ENCODE peak calls at places on chromosomes 11 and 22, in four cellular contexts. T, N, V and Z are unnamed samples. For H3K36me3, the result is how much of the 10 kb centered on the place peaks cover.

GRCh38 chr11:103364687-103365086 is 255.5 kb downstream of the DYNC2H1 start:
- DNase-seq in V (peak), T (no peak), N (no peak), Z (no peak)

GRCh38 chr11:76660533-76661305 is 9.8 kb downstream of the LRRC32 start:
- DNase-seq in V (no peak), N (no peak), T (no peak), Z (peak)

GRCh38 chr11:76074178-76075112 is 131.9 kb downstream of the WNT11 start:
- DNase-seq in T (no peak), N (no peak), V (peak), Z (no peak)

GRCh38 chr11:118912742-118913410 is 12.8 kb downstream of the BCL9L start:
- DNase-seq in V (peak), N (no peak), T (peak), Z (no peak)

GRCh38 chr11:68311155-68312116 is 955 bp upstream of the LRP5 start:
- DNase-seq in N (no peak), T (peak), V (no peak), Z (peak)

GRCh38 chr11:27423125-27423524 is 49.5 kb downstream of the LGR4 start:
- DNase-seq in V (peak), T (no peak), N (peak), Z (no peak)

GRCh38 chr11:111528557-111528956 is 12.0 kb upstream of the LAYN start:
- DNase-seq in V (peak), T (no peak), N (no peak), Z (no peak)

GRCh38 chr11:112961751-112962747 is 829 bp downstream of the NCAM1 start:
- DNase-seq in V (no peak), T (peak), N (peak), Z (peak)

GRCh38 chr11:72581067-72581466 is 93.2 kb downstream of the PDE2A start:
- DNase-seq in T (no peak), V (no peak), N (no peak), Z (peak)

GRCh38 chr11:69284081-69284511 is 9.9 kb upstream of the MYEOV start:
- DNase-seq in V (no peak), T (peak), N (no peak), Z (no peak)

GRCh38 chr11:65558785-65559509 is 788 bp upstream of the LTBP3 start:
- DNase-seq in N (peak), T (peak), V (peak), Z (no peak)

GRCh38 chr11:78690588-78690987 is 115.9 kb upstream of the NARS2 start:
- DNase-seq in T (no peak), V (peak), N (no peak), Z (no peak)

GRCh38 chr11:12223771-12224536 is 113.6 kb downstream of the MICAL2 start:
- DNase-seq in V (peak), T (no peak), N (no peak), Z (no peak)

GRCh38 chr11:12226093-12226492 is 115.7 kb downstream of the MICAL2 start:
- DNase-seq in N (no peak), V (no peak), T (no peak), Z (no peak)

GRCh38 chr11:12222099-12222751 is 111.8 kb downstream of the MICAL2 start:
- DNase-seq in V (no peak), N (peak), T (peak), Z (peak)

GRCh38 chr11:12225046-12225739 is 114.8 kb downstream of the MICAL2 start:
- DNase-seq in V (no peak), N (no peak), T (no peak), Z (no peak)

DNA sequence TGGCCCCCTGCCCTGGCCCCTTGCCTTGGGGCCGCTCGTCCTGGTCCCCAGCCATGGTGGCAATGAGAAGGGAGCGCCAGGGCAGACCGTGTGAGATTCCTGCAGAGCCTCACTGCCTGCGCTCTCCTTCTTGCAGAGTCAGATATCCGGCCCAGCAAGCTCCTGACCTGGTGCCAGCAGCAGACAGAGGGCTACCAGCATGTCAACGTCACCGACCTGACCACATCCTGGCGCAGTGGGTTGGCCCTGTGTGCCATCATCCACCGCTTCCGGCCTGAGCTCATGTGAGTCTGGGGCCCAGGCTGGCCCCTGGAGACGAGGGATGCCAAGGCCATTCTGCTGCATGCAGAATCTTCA is 114.1 kb downstream of the MICAL2 start:
- DNase-seq in T (peak), N (peak), V (peak), Z (peak)
- H3K36me3 ChIP-seq in T (under half), N (under half), V (half or more), Z (under half)

DNA sequence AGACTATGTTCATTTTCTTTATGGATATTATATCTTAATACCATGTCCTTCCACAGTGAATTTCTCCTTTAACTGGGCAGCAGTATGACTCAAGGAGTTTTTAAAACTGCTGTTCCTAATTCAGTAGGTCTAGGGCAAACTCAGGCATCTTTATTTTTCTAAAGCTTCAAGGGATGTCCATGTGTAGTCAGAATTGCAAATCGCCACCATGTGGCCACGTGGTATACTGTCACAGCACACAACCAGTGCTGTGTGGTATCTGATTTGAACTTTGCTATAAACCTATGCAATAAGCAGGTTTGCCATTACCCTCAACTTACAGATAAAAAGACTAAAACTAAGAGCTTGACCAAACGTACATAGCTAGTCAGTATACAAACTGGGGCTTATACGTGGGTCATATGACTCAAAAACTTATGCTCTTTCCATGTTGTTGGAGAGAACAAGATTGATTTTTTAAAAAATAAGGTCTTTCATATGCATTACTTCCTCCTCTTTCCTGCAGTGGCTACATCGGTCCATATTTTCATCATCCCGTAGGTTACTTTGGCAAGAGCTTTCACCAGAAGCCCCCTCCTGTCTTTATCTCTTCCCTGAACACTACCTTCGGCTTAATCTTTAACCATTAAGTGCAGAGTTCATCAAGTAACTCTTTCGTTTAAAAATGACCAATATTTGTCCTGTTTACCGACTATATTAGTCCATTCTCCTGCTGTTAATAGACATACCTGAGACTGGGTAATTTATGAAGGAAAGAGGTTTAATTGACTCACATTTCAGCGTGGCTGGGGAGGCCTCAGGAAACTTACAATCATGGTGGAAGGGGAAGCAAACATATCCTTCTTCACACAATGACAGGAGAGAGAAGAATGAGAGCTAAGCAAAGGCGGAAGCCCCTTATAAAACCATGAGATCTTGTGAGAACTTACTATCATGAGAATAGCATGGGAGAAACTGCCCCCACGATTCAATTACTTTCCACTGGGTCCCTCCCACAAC is 8.0 kb upstream of the HTATIP2 start:
- DNase-seq in N (no peak), V (peak), T (no peak), Z (no peak)
- H3K4me3 ChIP-seq in N (no peak), V (no peak), T (no peak), Z (no peak)

DNA sequence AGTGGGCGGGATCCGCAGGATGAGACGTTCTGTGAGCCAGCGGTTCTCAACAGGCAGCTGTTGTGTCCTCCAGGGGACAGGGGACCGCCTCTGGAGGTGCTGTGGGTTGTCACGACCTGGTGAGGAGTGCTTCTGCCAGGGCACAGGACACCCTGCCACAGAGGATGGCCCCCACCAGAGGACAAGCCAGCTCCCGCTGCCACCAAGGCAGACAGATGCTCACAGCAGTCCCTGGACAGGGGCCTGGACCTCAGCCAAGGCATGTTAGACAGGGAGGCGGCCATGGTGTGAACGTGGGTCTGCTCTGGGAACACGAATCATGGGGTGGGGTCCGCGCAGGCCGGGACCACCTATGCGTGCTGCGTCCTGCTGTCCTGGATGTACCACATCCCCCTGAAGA is 11.7 kb downstream of the CRELD2 start:
- DNase-seq in V (no peak), T (peak), N (no peak), Z (no peak)
- H3K36me3 ChIP-seq in V (under half), T (under half), N (under half), Z (under half)

DNA sequence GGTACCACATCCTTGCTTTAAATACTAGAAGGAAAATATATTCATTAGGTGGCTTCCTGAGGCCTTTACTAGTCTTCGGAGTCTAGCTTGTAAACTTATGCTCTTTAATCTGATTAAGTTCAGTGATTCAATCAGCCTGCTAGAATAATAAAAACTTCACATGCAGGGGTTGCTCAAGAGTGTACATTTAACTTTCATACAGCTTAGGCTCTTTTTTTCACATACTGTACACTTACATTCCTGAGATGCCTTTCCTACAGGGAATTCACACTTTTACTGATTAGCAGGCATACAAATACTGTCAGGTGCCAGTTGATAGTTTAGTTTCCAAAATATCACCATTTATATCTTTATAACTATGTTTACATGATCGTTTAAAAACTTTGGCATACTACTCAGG is 3.2 kb upstream of the ANO5 start:
- DNase-seq in T (no peak), V (no peak), N (no peak), Z (no peak)
- H3K4me3 ChIP-seq in T (no peak), V (no peak), N (no peak), Z (no peak)

GRCh38 chr11:123186291-123186690 is 8.8 kb downstream of the CLMP start:
- DNase-seq in N (no peak), T (no peak), V (no peak), Z (no peak)

GRCh38 chr11:123183391-123184099 is 11.5 kb downstream of the CLMP start:
- DNase-seq in T (no peak), V (no peak), N (no peak), Z (no peak)

GRCh38 chr11:123185326-123185725 is 9.7 kb downstream of the CLMP start:
- DNase-seq in N (no peak), T (no peak), V (no peak), Z (no peak)

GRCh38 chr11:123182101-123182500 is 12.9 kb downstream of the CLMP start:
- DNase-seq in N (no peak), T (no peak), V (no peak), Z (no peak)

DNA sequence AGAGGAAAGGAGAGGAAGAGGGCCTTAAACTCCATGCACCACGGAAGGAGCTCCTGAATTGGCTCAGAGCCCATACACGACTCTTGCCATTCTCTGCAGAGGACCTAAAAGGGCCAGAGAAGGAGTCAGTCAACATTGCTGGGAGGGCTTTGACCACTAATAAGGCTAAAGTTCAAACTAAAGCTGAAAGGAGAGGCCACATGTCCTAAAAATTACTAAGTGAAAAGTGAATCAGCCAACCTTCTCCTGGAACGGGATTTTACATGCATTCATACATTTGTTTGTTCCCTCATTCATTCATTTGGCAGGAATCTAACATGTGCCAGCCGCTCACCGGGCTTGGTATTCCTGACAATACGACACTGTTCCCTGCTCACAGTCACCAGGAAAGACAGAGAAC is 10.5 kb downstream of the CLMP start:
- DNase-seq in V (no peak), T (no peak), N (no peak), Z (no peak)
- H3K36me3 ChIP-seq in V (half or more), T (under half), N (under half), Z (under half)

GRCh38 chr22:31486951-31487350 is 2.7 kb downstream of the EIF4ENIF1 start:
- DNase-seq in V (no peak), T (no peak), N (no peak), Z (no peak)

GRCh38 chr22:31489632-31490495 is at the start of gene EIF4ENIF1:
- DNase-seq in T (peak), V (peak), N (peak), Z (peak)

GRCh38 chr22:31488988-31489617 is 539 bp downstream of the EIF4ENIF1 start:
- DNase-seq in V (peak), N (peak), T (peak), Z (peak)

GRCh38 chr22:31490496-31490925 is 869 bp upstream of the EIF4ENIF1 start:
- DNase-seq in V (peak), N (peak), T (peak), Z (peak)

DNA sequence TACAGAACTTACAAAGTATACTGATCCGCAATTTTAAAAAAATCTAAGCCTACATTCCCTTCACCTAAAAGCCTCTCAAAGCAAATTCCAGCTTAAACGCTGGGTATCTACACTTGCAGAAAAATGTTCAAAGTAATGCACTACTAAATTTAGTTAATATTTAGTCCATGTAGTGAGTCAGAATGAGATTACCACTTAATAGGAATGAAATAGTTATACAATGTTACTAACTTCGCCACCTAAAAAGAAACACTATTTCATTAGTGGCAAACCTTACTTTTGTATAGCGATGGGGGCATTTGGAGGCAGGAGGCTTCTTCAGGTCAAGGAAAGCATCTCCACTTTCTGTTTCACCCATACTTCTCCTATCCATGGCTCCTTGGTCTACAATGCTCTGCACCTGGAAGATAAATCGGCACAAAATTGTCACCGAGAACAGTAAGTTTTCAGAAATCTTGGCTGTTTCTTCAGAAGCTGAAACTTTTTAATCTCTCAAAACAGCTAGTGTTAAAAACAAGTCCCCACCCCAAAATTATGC is 1.2 kb downstream of the EIF4ENIF1 start:
- DNase-seq in N (no peak), V (no peak), T (no peak), Z (no peak)
- H3K4me3 ChIP-seq in N (peak), V (peak), T (no peak), Z (peak)

DNA sequence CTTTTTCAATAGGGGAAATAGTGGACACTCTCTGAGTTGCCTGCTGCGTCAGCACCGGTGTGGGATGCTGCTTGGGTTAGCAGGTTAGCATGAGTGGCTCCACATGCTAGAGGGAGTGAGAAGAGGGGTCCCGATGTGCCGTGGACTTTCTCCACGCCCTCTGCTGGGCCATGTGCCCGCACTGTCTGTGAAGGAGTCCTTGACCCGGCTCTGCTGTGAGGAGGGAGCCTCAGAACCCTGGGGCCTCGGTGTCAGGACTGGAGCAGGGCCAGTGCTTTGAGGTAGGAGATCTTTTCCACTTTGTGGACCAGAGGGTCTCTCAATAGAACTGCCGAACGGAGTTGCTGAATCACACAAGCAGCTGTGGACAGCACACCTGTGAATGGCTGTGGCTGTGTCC is 14.8 kb downstream of the CTTN start:
- DNase-seq in N (no peak), V (no peak), T (no peak), Z (no peak)
- H3K36me3 ChIP-seq in N (under half), V (half or more), T (under half), Z (half or more)

DNA sequence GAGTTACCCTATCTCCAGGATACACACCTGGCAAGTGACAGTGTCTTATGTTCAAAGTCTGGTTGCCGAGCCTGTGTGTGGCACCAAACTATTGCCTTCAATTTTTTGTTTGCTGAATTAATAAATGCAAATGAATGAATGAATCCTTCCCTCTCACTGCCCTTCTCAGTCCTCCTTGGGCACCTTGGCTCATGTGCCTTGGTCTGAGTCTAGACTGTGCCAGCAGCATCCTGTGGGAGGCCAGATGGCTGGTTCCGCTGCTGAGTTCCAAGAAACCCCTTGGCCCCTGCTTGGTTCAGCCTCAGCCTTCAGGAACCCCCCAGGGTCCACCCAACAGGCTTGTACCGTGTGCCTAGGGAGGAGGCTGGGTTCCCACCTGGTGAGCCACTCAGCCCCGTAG is 31.0 kb downstream of the TOB2 start:
- DNase-seq in V (no peak), T (no peak), N (no peak), Z (no peak)
- H3K4me3 ChIP-seq in V (no peak), T (no peak), N (peak), Z (peak)